ENCODE peak calls at places on chromosome X, in seven cellular contexts. One of them, this sample, is unnamed.

GRCh38 chrX:112470551-112470950 is 209.2 kb downstream of the LHFPL1 start:
- DNase-seq in H9: no peak
- DNase-seq in choroid plexus epithelial cell: no peak
- DNase-seq in upper lobe of right lung: no peak
- DNase-seq in AG10803: no peak
- DNase-seq in breast epithelium: no peak
- DNase-seq in vagina: no peak
- DNase-seq in this sample: no peak

GRCh38 chrX:72381439-72382198 is 75.9 kb upstream of the CITED1 start:
- DNase-seq in upper lobe of right lung: no peak
- DNase-seq in vagina: no peak
- DNase-seq in breast epithelium: no peak
- DNase-seq in AG10803: no peak
- DNase-seq in H9: no peak
- DNase-seq in choroid plexus epithelial cell: no peak
- DNase-seq in this sample: no peak

GRCh38 chrX:42276982-42277690 is 353.8 kb upstream of the CASK start:
- DNase-seq in H9: no peak
- DNase-seq in AG10803: no peak
- DNase-seq in breast epithelium: no peak
- DNase-seq in upper lobe of right lung: no peak
- DNase-seq in choroid plexus epithelial cell: no peak
- DNase-seq in vagina: no peak
- DNase-seq in this sample: no peak

GRCh38 chrX:109856974-109857373 is 123.9 kb upstream of the ACSL4 start:
- DNase-seq in H9: no peak
- DNase-seq in AG10803: no peak
- DNase-seq in upper lobe of right lung: no peak
- DNase-seq in vagina: no peak
- DNase-seq in breast epithelium: no peak
- DNase-seq in choroid plexus epithelial cell: peak
- DNase-seq in this sample: no peak

GRCh38 chrX:48937065-48937907 is 18.5 kb upstream of the PIM2 start:
- DNase-seq in H9: no peak
- DNase-seq in choroid plexus epithelial cell: peak
- DNase-seq in breast epithelium: peak
- DNase-seq in vagina: no peak
- DNase-seq in AG10803: no peak
- DNase-seq in upper lobe of right lung: peak
- DNase-seq in this sample: no peak

GRCh38 chrX:9072281-9072680 is 38.4 kb upstream of the FAM9B start:
- DNase-seq in breast epithelium: no peak
- DNase-seq in H9: no peak
- DNase-seq in vagina: no peak
- DNase-seq in AG10803: peak
- DNase-seq in choroid plexus epithelial cell: no peak
- DNase-seq in upper lobe of right lung: no peak
- DNase-seq in this sample: no peak

GRCh38 chrX:151030845-151031244 is 47.7 kb downstream of the HMGB3 start:
- DNase-seq in breast epithelium: no peak
- DNase-seq in choroid plexus epithelial cell: no peak
- DNase-seq in AG10803: no peak
- DNase-seq in vagina: no peak
- DNase-seq in H9: no peak
- DNase-seq in upper lobe of right lung: no peak
- DNase-seq in this sample: no peak

GRCh38 chrX:129979207-129979920 is 3.1 kb upstream of the BCORL1 start:
- DNase-seq in AG10803: no peak
- DNase-seq in H9: peak
- DNase-seq in vagina: no peak
- DNase-seq in choroid plexus epithelial cell: peak
- DNase-seq in breast epithelium: no peak
- DNase-seq in upper lobe of right lung: no peak
- DNase-seq in this sample: no peak

GRCh38 chrX:69320116-69320515 is 154.9 kb upstream of the PJA1 start:
- DNase-seq in choroid plexus epithelial cell: no peak
- DNase-seq in vagina: peak
- DNase-seq in breast epithelium: no peak
- DNase-seq in upper lobe of right lung: no peak
- DNase-seq in AG10803: no peak
- DNase-seq in H9: no peak
- DNase-seq in this sample: no peak

GRCh38 chrX:74422576-74423288 is 1.4 kb downstream of the SLC16A2 start:
- DNase-seq in choroid plexus epithelial cell: peak
- DNase-seq in AG10803: peak
- DNase-seq in upper lobe of right lung: peak
- DNase-seq in breast epithelium: peak
- DNase-seq in vagina: no peak
- DNase-seq in H9: peak
- DNase-seq in this sample: peak

GRCh38 chrX:1434871-1435240 is 17.9 kb downstream of the ASMTL start:
- DNase-seq in AG10803: no peak
- DNase-seq in upper lobe of right lung: no peak
- DNase-seq in vagina: no peak
- DNase-seq in choroid plexus epithelial cell: no peak
- DNase-seq in breast epithelium: peak
- DNase-seq in H9: no peak
- DNase-seq in this sample: no peak

GRCh38 chrX:39905475-39905889 is 192.3 kb downstream of the BCOR start:
- DNase-seq in upper lobe of right lung: no peak
- DNase-seq in AG10803: no peak
- DNase-seq in H9: no peak
- DNase-seq in choroid plexus epithelial cell: no peak
- DNase-seq in breast epithelium: no peak
- DNase-seq in vagina: no peak
- DNase-seq in this sample: no peak

GRCh38 chrX:135481696-135482179 is 38.7 kb upstream of the INTS6L start:
- DNase-seq in breast epithelium: no peak
- DNase-seq in H9: no peak
- DNase-seq in upper lobe of right lung: no peak
- DNase-seq in vagina: no peak
- DNase-seq in choroid plexus epithelial cell: no peak
- DNase-seq in AG10803: no peak
- DNase-seq in this sample: no peak

GRCh38 chrX:97858592-97858991 is 974.9 kb downstream of the RPA4 start:
- DNase-seq in H9: no peak
- DNase-seq in upper lobe of right lung: no peak
- DNase-seq in breast epithelium: no peak
- DNase-seq in vagina: no peak
- DNase-seq in AG10803: no peak
- DNase-seq in choroid plexus epithelial cell: peak
- DNase-seq in this sample: no peak

GRCh38 chrX:117645639-117646038 is 471.0 kb downstream of the KLHL13 start:
- DNase-seq in vagina: no peak
- DNase-seq in breast epithelium: no peak
- DNase-seq in choroid plexus epithelial cell: no peak
- DNase-seq in AG10803: no peak
- DNase-seq in H9: no peak
- DNase-seq in upper lobe of right lung: no peak
- DNase-seq in this sample: no peak

GRCh38 chrX:127038065-127038464 is 218.5 kb downstream of the PRR32 start:
- DNase-seq in H9: no peak
- DNase-seq in vagina: no peak
- DNase-seq in breast epithelium: no peak
- DNase-seq in upper lobe of right lung: no peak
- DNase-seq in choroid plexus epithelial cell: no peak
- DNase-seq in AG10803: no peak
- DNase-seq in this sample: no peak

GRCh38 chrX:150575415-150575814 is 7.0 kb downstream of the MTM1 start:
- DNase-seq in upper lobe of right lung: no peak
- DNase-seq in vagina: no peak
- DNase-seq in H9: no peak
- DNase-seq in choroid plexus epithelial cell: peak
- DNase-seq in AG10803: peak
- DNase-seq in breast epithelium: no peak
- DNase-seq in this sample: no peak

GRCh38 chrX:4547218-4547836 is 833.9 kb upstream of the PRKX start:
- DNase-seq in H9: peak
- DNase-seq in breast epithelium: peak
- DNase-seq in vagina: no peak
- DNase-seq in upper lobe of right lung: no peak
- DNase-seq in choroid plexus epithelial cell: peak
- DNase-seq in AG10803: peak
- DNase-seq in this sample: peak

GRCh38 chrX:109774136-109774535 is 41.1 kb upstream of the ACSL4 start:
- DNase-seq in H9: no peak
- DNase-seq in AG10803: peak
- DNase-seq in upper lobe of right lung: no peak
- DNase-seq in breast epithelium: no peak
- DNase-seq in choroid plexus epithelial cell: peak
- DNase-seq in vagina: no peak
- DNase-seq in this sample: no peak

DNA sequence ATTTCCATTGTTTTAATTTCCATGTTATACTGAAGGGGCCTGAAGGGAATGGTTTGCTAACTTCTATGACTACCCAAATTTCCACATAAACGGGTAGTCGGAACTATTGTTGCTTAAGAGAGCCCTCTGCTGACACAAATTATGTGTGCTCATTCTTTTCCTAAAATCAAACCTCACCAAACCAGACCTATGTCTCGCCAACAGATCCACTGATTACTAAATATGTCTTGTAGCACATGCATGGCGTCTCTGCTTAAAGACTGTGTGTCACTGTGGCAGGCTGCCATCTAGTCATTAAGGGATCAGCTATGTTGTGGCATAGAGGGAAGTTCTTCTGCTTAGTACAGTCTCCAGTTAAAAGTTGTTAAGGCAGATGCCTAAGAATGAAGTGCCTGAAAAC is 25.1 kb downstream of the PIR start:
- DNase-seq in breast epithelium: no peak
- DNase-seq in vagina: no peak
- DNase-seq in choroid plexus epithelial cell: peak
- DNase-seq in upper lobe of right lung: no peak
- DNase-seq in H9: no peak
- DNase-seq in AG10803: peak
- DNase-seq in this sample: no peak
- TF ChIP-seq CTCF in breast epithelium: no peak
- TF ChIP-seq CTCF in vagina: peak
- TF ChIP-seq CTCF in choroid plexus epithelial cell: peak
- TF ChIP-seq CTCF in upper lobe of right lung: peak
- TF ChIP-seq CTCF in H9: peak
- TF ChIP-seq CTCF in AG10803: peak
- TF ChIP-seq CTCF in this sample: no peak

GRCh38 chrX:19888419-19888879 is 1.0 kb upstream of the SH3KBP1 start:
- DNase-seq in AG10803: peak
- DNase-seq in choroid plexus epithelial cell: peak
- DNase-seq in vagina: no peak
- DNase-seq in upper lobe of right lung: no peak
- DNase-seq in H9: no peak
- DNase-seq in breast epithelium: no peak
- DNase-seq in this sample: peak
- TF ChIP-seq CTCF in AG10803: peak
- TF ChIP-seq CTCF in choroid plexus epithelial cell: peak
- TF ChIP-seq CTCF in vagina: no peak
- TF ChIP-seq CTCF in upper lobe of right lung: peak
- TF ChIP-seq CTCF in H9: peak
- TF ChIP-seq CTCF in breast epithelium: peak
- TF ChIP-seq CTCF in this sample: no peak

GRCh38 chrX:56783450-56783831 is 54.4 kb downstream of the NBDY start:
- DNase-seq in AG10803: no peak
- DNase-seq in choroid plexus epithelial cell: no peak
- DNase-seq in vagina: no peak
- DNase-seq in H9: peak
- DNase-seq in breast epithelium: no peak
- DNase-seq in upper lobe of right lung: no peak
- DNase-seq in this sample: no peak
- TF ChIP-seq CTCF in AG10803: no peak
- TF ChIP-seq CTCF in choroid plexus epithelial cell: no peak
- TF ChIP-seq CTCF in vagina: peak
- TF ChIP-seq CTCF in H9: no peak
- TF ChIP-seq CTCF in breast epithelium: no peak
- TF ChIP-seq CTCF in upper lobe of right lung: no peak
- TF ChIP-seq CTCF in this sample: no peak

GRCh38 chrX:34893741-34894140 is 48.9 kb upstream of the FAM47B start:
- DNase-seq in breast epithelium: no peak
- DNase-seq in vagina: no peak
- DNase-seq in upper lobe of right lung: no peak
- DNase-seq in choroid plexus epithelial cell: no peak
- DNase-seq in AG10803: no peak
- DNase-seq in H9: no peak
- DNase-seq in this sample: no peak
- TF ChIP-seq CTCF in breast epithelium: no peak
- TF ChIP-seq CTCF in vagina: no peak
- TF ChIP-seq CTCF in upper lobe of right lung: peak
- TF ChIP-seq CTCF in choroid plexus epithelial cell: peak
- TF ChIP-seq CTCF in AG10803: peak
- TF ChIP-seq CTCF in H9: peak
- TF ChIP-seq CTCF in this sample: no peak

GRCh38 chrX:153336128-153336894 is 2.4 kb downstream of the ZNF275 start:
- DNase-seq in AG10803: no peak
- DNase-seq in vagina: no peak
- DNase-seq in H9: no peak
- DNase-seq in choroid plexus epithelial cell: no peak
- DNase-seq in upper lobe of right lung: no peak
- DNase-seq in breast epithelium: no peak
- DNase-seq in this sample: no peak

GRCh38 chrX:153339662-153340061 is 5.7 kb downstream of the ZNF275 start:
- DNase-seq in breast epithelium: no peak
- DNase-seq in H9: no peak
- DNase-seq in upper lobe of right lung: no peak
- DNase-seq in choroid plexus epithelial cell: no peak
- DNase-seq in AG10803: no peak
- DNase-seq in vagina: no peak
- DNase-seq in this sample: no peak

GRCh38 chrX:153336988-153337387 is 3.0 kb downstream of the ZNF275 start:
- DNase-seq in breast epithelium: no peak
- DNase-seq in upper lobe of right lung: no peak
- DNase-seq in AG10803: no peak
- DNase-seq in choroid plexus epithelial cell: no peak
- DNase-seq in vagina: no peak
- DNase-seq in H9: no peak
- DNase-seq in this sample: no peak

GRCh38 chrX:153340111-153340510 is 6.2 kb downstream of the ZNF275 start:
- DNase-seq in vagina: no peak
- DNase-seq in H9: no peak
- DNase-seq in choroid plexus epithelial cell: no peak
- DNase-seq in AG10803: no peak
- DNase-seq in upper lobe of right lung: no peak
- DNase-seq in breast epithelium: no peak
- DNase-seq in this sample: no peak

DNA sequence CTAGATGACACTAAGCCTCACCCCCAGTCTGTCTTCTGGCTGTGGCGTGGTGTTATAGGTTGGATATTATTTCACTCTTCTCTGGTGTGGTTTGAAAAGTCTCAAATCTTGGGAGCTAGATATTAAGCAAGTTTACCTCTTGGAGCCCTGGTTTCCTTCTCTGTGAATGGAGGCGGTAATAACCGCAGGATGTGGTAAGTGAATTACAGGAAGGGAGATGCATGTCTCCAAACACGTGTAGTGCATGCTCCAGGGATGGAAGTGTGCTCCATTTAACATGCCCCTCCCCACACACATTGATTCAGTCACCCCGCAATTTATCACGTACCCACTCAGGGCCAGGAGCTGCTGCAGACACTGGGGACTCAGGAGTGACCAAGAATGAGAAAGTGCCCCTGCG is 4.9 kb downstream of the ZNF275 start:
- DNase-seq in choroid plexus epithelial cell: no peak
- DNase-seq in breast epithelium: no peak
- DNase-seq in AG10803: no peak
- DNase-seq in vagina: no peak
- DNase-seq in H9: no peak
- DNase-seq in upper lobe of right lung: no peak
- DNase-seq in this sample: no peak
- TF ChIP-seq CTCF in choroid plexus epithelial cell: no peak
- TF ChIP-seq CTCF in breast epithelium: no peak
- TF ChIP-seq CTCF in AG10803: no peak
- TF ChIP-seq CTCF in vagina: no peak
- TF ChIP-seq CTCF in H9: no peak
- TF ChIP-seq CTCF in upper lobe of right lung: no peak
- TF ChIP-seq CTCF in this sample: no peak

This sample was measured in endothelial cell.